ENCODE peak calls at places on chromosome 18, in six cellular contexts. J is GM12878, S is K562, D is stomach, U is transverse colon, G is upper lobe of left lung. W is an unnamed sample.
A peak's percentile ranks its signal among the peaks of the same experiment; 100 is the strongest.

GRCh38 chr18:48806551-48807261 is 144.1 kb downstream of the SMAD7 start:
- DNase-seq in D (peak; percentile 13), S (peak; percentile 19), U (peak; percentile 26), G (no peak), J (no peak), W (no peak)

GRCh38 chr18:48792611-48793368 is 158.0 kb downstream of the SMAD7 start:
- DNase-seq in G (no peak), D (no peak), U (no peak), J (no peak), S (no peak), W (no peak)

GRCh38 chr18:22314406-22314805 is 103.3 kb downstream of the CTAGE1 start:
- DNase-seq in J (no peak), S (no peak), D (no peak), G (no peak), U (no peak), W (no peak)

GRCh38 chr18:48216639-48217280 is 192.4 kb downstream of the ZBTB7C start:
- DNase-seq in G (no peak), D (no peak), J (no peak), S (no peak), U (no peak), W (no peak)

GRCh38 chr18:79901665-79902064 is 49.8 kb downstream of the SLC66A2 start:
- DNase-seq in D (no peak), U (peak; percentile 5), S (no peak), J (no peak), G (no peak), W (no peak)

GRCh38 chr18:21897811-21898210 is 157.2 kb downstream of the MIB1 start:
- DNase-seq in U (peak; percentile 42), D (peak; percentile 58), J (no peak), S (peak; percentile 55), G (no peak), W (no peak)

GRCh38 chr18:21064347-21064746 is 47.3 kb downstream of the ROCK1 start:
- DNase-seq in J (no peak), S (no peak), G (no peak), D (no peak), U (no peak), W (no peak)

GRCh38 chr18:66193938-66194337 is 410.0 kb downstream of the CDH19 start:
- DNase-seq in J (no peak), U (no peak), S (no peak), G (no peak), D (no peak), W (no peak)

GRCh38 chr18:32469691-32470131 is 971 bp downstream of the GAREM1 start:
- DNase-seq in G (no peak), U (no peak), J (no peak), D (no peak), S (no peak), W (no peak)

GRCh38 chr18:3966246-3966984 is 488.7 kb downstream of the DLGAP1 start:
- DNase-seq in G (no peak), S (no peak), D (no peak), J (no peak), U (no peak), W (no peak)

GRCh38 chr18:3593381-3593903 is 143.5 kb downstream of the TGIF1 start:
- DNase-seq in S (peak; percentile 70), D (no peak), G (no peak), U (no peak), J (no peak), W (no peak)

GRCh38 chr18:79046522-79046921 is 22.7 kb upstream of the ATP9B start:
- DNase-seq in S (no peak), U (no peak), J (no peak), G (peak; percentile 60), D (no peak), W (no peak)

GRCh38 chr18:9919564-9920232 is 5.9 kb downstream of the VAPA start:
- DNase-seq in D (no peak), J (no peak), S (no peak), G (no peak), U (no peak), W (no peak)

GRCh38 chr18:49447810-49448745 is 12.4 kb downstream of the DYM start:
- DNase-seq in J (no peak), S (peak; percentile 12), G (no peak), D (no peak), U (peak; percentile 21), W (no peak)

GRCh38 chr18:24656571-24656971 is 196.1 kb downstream of the HRH4 start:
- DNase-seq in G (no peak), S (no peak), J (no peak), U (no peak), D (no peak), W (peak; percentile 68)

GRCh38 chr18:62526098-62527025 is 3.5 kb downstream of the ZCCHC2 start:
- DNase-seq in J (peak; percentile 48), S (peak; percentile 74), U (peak; percentile 84), D (peak; percentile 87), G (peak; percentile 96), W (peak; percentile 94)

GRCh38 chr18:62523255-62523588 is 397 bp downstream of the ZCCHC2 start:
- DNase-seq in D (no peak), U (no peak), J (no peak), S (no peak), G (no peak), W (no peak)

GRCh38 chr18:62523631-62524442 is 1.0 kb downstream of the ZCCHC2 start:
- DNase-seq in J (no peak), S (peak; percentile 25), D (peak; percentile 59), G (peak; percentile 93), U (peak; percentile 48), W (peak; percentile 91)

GRCh38 chr18:62525611-62526010 is 2.8 kb downstream of the ZCCHC2 start:
- DNase-seq in S (no peak), U (no peak), J (no peak), G (no peak), D (no peak), W (no peak)

DNA sequence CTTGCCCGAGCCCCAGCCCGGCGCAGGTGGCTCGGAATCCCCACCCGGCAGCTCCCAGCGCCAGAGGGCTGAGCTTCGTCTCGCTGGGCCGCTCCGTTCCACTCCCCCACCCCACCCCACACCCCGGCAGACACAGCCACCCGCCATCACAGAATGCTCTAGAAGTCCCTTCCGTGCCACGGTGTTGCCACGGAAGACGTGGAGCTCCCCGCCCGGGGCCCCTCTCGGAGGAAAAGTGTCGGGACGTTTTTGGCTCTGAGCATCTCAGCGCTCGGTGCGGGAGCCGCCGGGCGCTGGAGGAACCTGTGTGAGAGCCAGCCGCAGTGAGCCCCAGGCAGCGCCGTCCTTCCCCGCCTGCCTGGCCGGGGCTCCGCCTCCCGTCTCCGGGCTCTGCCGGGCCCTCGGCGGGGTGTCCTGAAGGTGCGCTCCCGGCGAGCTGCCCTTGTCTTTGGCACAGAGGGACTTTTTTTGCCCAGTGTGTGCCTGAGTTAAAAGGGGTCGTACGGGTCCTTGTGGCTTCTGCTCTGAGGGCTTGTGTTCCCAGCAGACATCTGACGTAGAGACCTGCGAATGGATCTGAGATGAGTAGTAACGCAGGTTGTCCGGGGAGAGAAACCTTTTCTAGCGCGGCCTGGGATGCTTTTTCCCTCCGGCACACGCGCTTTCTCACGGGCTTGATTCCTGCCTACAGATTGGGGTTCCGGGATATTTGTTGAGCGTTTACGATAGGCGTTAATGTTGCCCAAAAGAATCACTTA is 1.8 kb downstream of the ZCCHC2 start:
- DNase-seq in U (peak; percentile 71), G (peak; percentile 93), D (peak; percentile 73), S (peak; percentile 22), J (no peak), W (peak; percentile 93)
- TF ChIP-seq POLR2AphosphoS5 in U (peak; percentile 67), G (no peak), D (peak; percentile 28), S (no peak), J (no peak), W (peak; percentile 69)

GRCh38 chr18:45571714-45572113 is 43.6 kb upstream of the SLC14A2 start:
- DNase-seq in J (no peak), D (no peak), G (no peak), U (no peak), S (peak; percentile 13), W (no peak)
- TF ChIP-seq CTCF in J (peak; percentile 35), D (no peak), G (no peak), U (peak; percentile 29), S (no peak), W (no peak)

DNA sequence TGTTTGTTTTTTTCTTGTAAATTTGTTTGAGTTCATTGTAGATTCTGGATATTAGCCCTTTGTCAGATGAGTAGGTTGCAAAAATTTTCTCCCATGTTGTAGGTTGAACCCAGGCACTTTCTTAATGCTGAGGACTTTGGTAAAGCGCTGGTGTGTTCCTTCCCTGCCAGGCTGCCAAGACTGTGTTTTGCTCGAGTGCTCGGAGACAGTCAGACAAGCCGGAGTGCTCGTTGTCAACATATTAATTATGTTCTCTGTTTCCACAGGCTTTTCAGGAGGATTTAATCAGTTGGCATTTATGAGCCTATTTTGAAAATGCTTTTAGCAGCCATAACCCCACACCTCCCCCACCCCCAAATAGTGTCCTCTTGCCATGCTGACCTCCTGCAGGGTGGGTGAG is 6.4 kb downstream of the MTCL1 start:
- DNase-seq in G (no peak), S (no peak), U (no peak), D (no peak), J (no peak), W (peak; percentile 55)
- TF ChIP-seq EP300 in G (no peak), S (no peak), U (no peak), D (no peak), J (no peak), W (no peak)

GRCh38 chr18:39786477-39786876 is 2168.6 kb upstream of the PIK3C3 start:
- DNase-seq in J (no peak), G (no peak), U (no peak), D (no peak), S (no peak), W (no peak)

DNA sequence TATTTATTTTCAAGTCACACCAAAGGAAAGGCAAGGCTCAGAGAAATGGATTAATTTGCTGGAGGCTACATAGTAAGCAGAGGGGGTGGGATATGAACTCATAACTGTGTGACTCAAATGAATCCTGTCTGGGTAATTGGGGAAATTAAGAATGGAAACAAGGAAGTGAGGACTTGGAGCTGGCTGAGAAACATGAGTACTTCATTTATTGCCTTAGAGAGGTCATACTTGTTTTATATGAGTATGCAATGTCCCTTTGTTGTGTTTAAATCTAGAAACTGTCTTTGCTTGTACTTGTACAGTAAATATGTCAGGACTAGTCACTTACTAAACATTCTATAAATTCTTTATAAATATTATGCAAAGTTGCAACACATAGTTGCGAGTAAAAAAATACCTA is 2166.6 kb upstream of the PIK3C3 start:
- DNase-seq in D (no peak), J (no peak), S (no peak), G (no peak), U (no peak), W (no peak)
- TF ChIP-seq POLR2AphosphoS5 in D (no peak), J (no peak), S (no peak), G (no peak), U (no peak), W (no peak)

GRCh38 chr18:51088410-51088809 is 58.4 kb downstream of the SMAD4 start:
- DNase-seq in U (no peak), J (no peak), D (no peak), S (no peak), G (no peak), W (no peak)
- TF ChIP-seq CTCF in U (no peak), J (no peak), D (no peak), S (no peak), G (no peak), W (no peak)

GRCh38 chr18:11947214-11948119 is 33.8 kb upstream of the IMPA2 start:
- DNase-seq in J (peak; percentile 69), D (peak; percentile 96), G (peak; percentile 93), S (peak; percentile 79), U (peak; percentile 94), W (peak; percentile 98)
- TF ChIP-seq EP300 in J (no peak), D (no peak), G (no peak), S (peak; percentile 90), U (peak; percentile 54), W (peak; percentile 53)

GRCh38 chr18:54223568-54224241 is 764 bp downstream of the MBD2 start:
- DNase-seq in S (peak; percentile 28), D (peak; percentile 69), U (peak; percentile 86), G (no peak), J (no peak), W (no peak)
- TF ChIP-seq POLR2AphosphoS5 in S (no peak), D (no peak), U (peak; percentile 38), G (no peak), J (peak; percentile 2), W (peak; percentile 8)

W was measured in esophagus muscularis mucosa.